ENCODE peak calls at places on chromosomes 4 and X, in five cellular contexts. Y, J, N, R and U are unnamed samples.

GRCh38 chr4:156322592-156322991 is 368.9 kb upstream of the CTSO start:
- DNase-seq in Y (no peak), N (no peak), J (no peak), R (no peak), U (no peak)

GRCh38 chrX:19555236-19555635 is 39.9 kb upstream of the MAP3K15 start:
- DNase-seq in R (no peak), N (no peak), Y (no peak), J (no peak), U (no peak)

GRCh38 chr4:69057620-69058409 is 38.5 kb upstream of the UGT2B7 start:
- DNase-seq in N (peak; percentile 15), J (no peak), R (no peak), Y (no peak), U (no peak)

GRCh38 chrX:13357925-13358324 is 38.1 kb upstream of the ATXN3L start:
- DNase-seq in N (no peak), R (no peak), Y (no peak), J (no peak), U (no peak)

GRCh38 chrX:1599791-1600405 is 8.5 kb downstream of the AKAP17A start:
- DNase-seq in N (peak; percentile 22), J (no peak), R (no peak), Y (no peak), U (no peak)

GRCh38 chr4:153418581-153418980 is 47.6 kb upstream of the TMEM131L start:
- DNase-seq in J (no peak), R (no peak), N (no peak), Y (no peak), U (no peak)

GRCh38 chr4:26992657-26993361 is 132.2 kb downstream of the STIM2 start:
- DNase-seq in J (peak; percentile 51), Y (no peak), R (no peak), N (peak; percentile 59), U (no peak)

GRCh38 chr4:184097240-184097619 is 120.4 kb downstream of the ENPP6 start:
- DNase-seq in R (peak; percentile 40), J (peak; percentile 27), N (peak; percentile 28), Y (no peak), U (no peak)

GRCh38 chr4:73019462-73020047 is 50.0 kb downstream of the COX18 start:
- DNase-seq in N (peak; percentile 25), Y (no peak), J (peak; percentile 17), R (no peak), U (no peak)

GRCh38 chr4:29861307-29861706 is 858.9 kb upstream of the PCDH7 start:
- DNase-seq in R (no peak), N (no peak), Y (no peak), J (no peak), U (no peak)

GRCh38 chr4:2296621-2297601 is 35.0 kb upstream of the MXD4 start:
- DNase-seq in N (no peak), Y (no peak), R (no peak), J (no peak), U (no peak)

GRCh38 chr4:52577285-52577968 is 81.7 kb downstream of the USP46 start:
- DNase-seq in J (peak; percentile 3), N (no peak), R (no peak), Y (no peak), U (no peak)

GRCh38 chr4:113358784-113359183 is 309.3 kb downstream of the ANK2 start:
- DNase-seq in R (no peak), Y (no peak), J (no peak), N (no peak), U (no peak)

GRCh38 chr4:86957214-86957613 is 22.4 kb downstream of the AFF1 start:
- DNase-seq in N (no peak), J (no peak), R (no peak), Y (no peak), U (no peak)

GRCh38 chr4:152021788-152022438 is 261.1 kb upstream of the GATB start:
- DNase-seq in R (peak; percentile 21), J (no peak), Y (no peak), N (no peak), U (no peak)

GRCh38 chrX:43585922-43586321 is 70.2 kb upstream of the MAOA start:
- DNase-seq in R (no peak), Y (no peak), N (no peak), J (no peak), U (no peak)

GRCh38 chr4:7738458-7739076 is 201.1 kb downstream of the AFAP1 start:
- DNase-seq in Y (no peak), J (peak; percentile 19), N (no peak), R (no peak), U (no peak)

GRCh38 chr4:1382776-1383727 is 23.2 kb downstream of the NKX1-1 start:
- DNase-seq in J (no peak), R (no peak), Y (no peak), N (no peak), U (no peak)

GRCh38 chr4:121191351-121191750 is 27.2 kb upstream of the TNIP3 start:
- DNase-seq in J (peak; percentile 68), N (no peak), R (no peak), Y (no peak), U (no peak)

GRCh38 chr4:40168070-40168469 is 28.8 kb upstream of the RHOH start:
- DNase-seq in J (no peak), R (no peak), N (no peak), Y (no peak), U (no peak)

GRCh38 chrX:109777749-109778148 is 44.7 kb upstream of the ACSL4 start:
- DNase-seq in R (no peak), J (no peak), Y (no peak), N (no peak), U (no peak)

GRCh38 chr4:3640587-3640962 is 108.4 kb upstream of the LRPAP1 start:
- DNase-seq in N (no peak), R (no peak), Y (no peak), J (no peak), U (no peak)

GRCh38 chr4:144667500-144667899 is 21.5 kb downstream of the HHIP start:
- DNase-seq in Y (no peak), N (no peak), R (no peak), J (no peak), U (no peak)

GRCh38 chr4:82984459-82984858 is 26.2 kb downstream of the LIN54 start:
- DNase-seq in R (no peak), Y (no peak), J (peak; percentile 72), N (no peak), U (no peak)

GRCh38 chrX:115183980-115184379 is 5.2 kb upstream of the RBMXL3 start:
- DNase-seq in Y (no peak), R (no peak), N (no peak), J (no peak), U (no peak)

GRCh38 chrX:139826065-139827044 is 106.5 kb downstream of the ATP11C start:
- DNase-seq in N (no peak), Y (no peak), J (no peak), R (no peak), U (no peak)

GRCh38 chr4:148778980-148779675 is 336.9 kb upstream of the NR3C2 start:
- DNase-seq in J (no peak), R (no peak), Y (no peak), N (no peak), U (no peak)

GRCh38 chr4:52199574-52200338 is 148.7 kb downstream of the SPATA18 start:
- DNase-seq in N (no peak), Y (no peak), J (no peak), R (no peak), U (no peak)

GRCh38 chrX:133159205-133159604 is 58.9 kb downstream of the TFDP3 start:
- DNase-seq in Y (no peak), J (no peak), R (no peak), N (no peak), U (no peak)